ENCODE peak calls at places on chromosomes 5 and 9, in five cellular contexts. Q is breast epithelium, K is stomach, D is H1, V is HCT116. X is an unnamed sample.

GRCh38 chr9:5551771-5552170 is 41.4 kb downstream of the PDCD1LG2 start:
- DNase-seq in Q (no peak), K (no peak), D (no peak), V (no peak), X (no peak)

GRCh38 chr5:75603421-75603820 is 7.8 kb upstream of the ANKDD1B start:
- DNase-seq in Q (no peak), K (no peak), D (no peak), V (no peak), X (no peak)

GRCh38 chr5:9362600-9362999 is 183.3 kb downstream of the SEMA5A start:
- DNase-seq in Q (no peak), K (no peak), D (no peak), V (no peak), X (no peak)

GRCh38 chr5:13107553-13107952 is 836.9 kb downstream of the DNAH5 start:
- DNase-seq in Q (no peak), K (no peak), D (no peak), V (no peak), X (no peak)

GRCh38 chr5:115435776-115436712 is 108.5 kb downstream of the FEM1C start:
- DNase-seq in Q (no peak), K (no peak), D (no peak), V (no peak), X (no peak)

GRCh38 chr5:56094579-56095361 is 100.0 kb upstream of the IL6ST start:
- DNase-seq in Q (no peak), K (no peak), D (no peak), V (no peak), X (no peak)

GRCh38 chr9:131120620-131121228 is 4.7 kb upstream of the NUP214 start:
- DNase-seq in Q (peak), K (no peak), D (no peak), V (no peak), X (no peak)

GRCh38 chr9:89870207-89870606 is 265.4 kb downstream of the GADD45G start:
- DNase-seq in Q (no peak), K (peak), D (no peak), V (no peak), X (no peak)

GRCh38 chr5:59554501-59554900 is 339.0 kb downstream of the PDE4D start:
- DNase-seq in Q (no peak), K (no peak), D (no peak), V (no peak), X (no peak)

GRCh38 chr9:122261469-122261881 is 3.2 kb downstream of the RBM18 start:
- DNase-seq in Q (peak), K (peak), D (no peak), V (no peak), X (no peak)

GRCh38 chr9:36486454-36486932 is 86.2 kb upstream of the MELK start:
- DNase-seq in Q (no peak), K (no peak), D (no peak), V (no peak), X (no peak)

GRCh38 chr5:126339215-126339805 is 83.9 kb upstream of the GRAMD2B start:
- DNase-seq in Q (peak), K (no peak), D (no peak), V (peak), X (peak)

GRCh38 chr5:68484307-68485068 is 268.9 kb downstream of the PIK3R1 start:
- DNase-seq in Q (no peak), K (no peak), D (no peak), V (no peak), X (no peak)

GRCh38 chr5:128290152-128290858 is 206.7 kb downstream of the SLC12A2 start:
- DNase-seq in Q (no peak), K (no peak), D (no peak), V (no peak), X (no peak)

GRCh38 chr5:151017897-151018296 is 2.5 kb upstream of the GPX3 start:
- DNase-seq in Q (no peak), K (no peak), D (no peak), V (no peak), X (no peak)

GRCh38 chr9:109417054-109417453 is 81.1 kb downstream of the PTPN3 start:
- DNase-seq in Q (no peak), K (no peak), D (no peak), V (no peak), X (no peak)

GRCh38 chr9:109108318-109108717 is 11.4 kb downstream of the TMEM245 start:
- DNase-seq in Q (no peak), K (no peak), D (no peak), V (no peak), X (no peak)

GRCh38 chr5:100430268-100430900 is 104.8 kb upstream of the FAM174A start:
- DNase-seq in Q (no peak), K (peak), D (no peak), V (peak), X (peak)

GRCh38 chr5:1737790-1738405 is 61.7 kb downstream of the MRPL36 start:
- DNase-seq in Q (no peak), K (peak), D (no peak), V (peak), X (no peak)

GRCh38 chr5:161165998-161166660 is 314.1 kb upstream of the ATP10B start:
- DNase-seq in Q (no peak), K (no peak), D (no peak), V (no peak), X (no peak)

GRCh38 chr9:132372177-132373095 is 17.6 kb upstream of the SETX start:
- DNase-seq in Q (peak), K (peak), D (no peak), V (no peak), X (no peak)

GRCh38 chr9:35649431-35650340 is 1.0 kb downstream of the SIT1 start:
- DNase-seq in Q (no peak), K (no peak), D (no peak), V (no peak), X (no peak)

GRCh38 chr5:163352531-163352930 is 84.9 kb upstream of the CCNG1 start:
- DNase-seq in Q (no peak), K (no peak), D (no peak), V (no peak), X (no peak)
- TF ChIP-seq POLR2AphosphoS5 in Q (no peak), K (no peak), D (no peak), V (no peak), X (no peak)

DNA sequence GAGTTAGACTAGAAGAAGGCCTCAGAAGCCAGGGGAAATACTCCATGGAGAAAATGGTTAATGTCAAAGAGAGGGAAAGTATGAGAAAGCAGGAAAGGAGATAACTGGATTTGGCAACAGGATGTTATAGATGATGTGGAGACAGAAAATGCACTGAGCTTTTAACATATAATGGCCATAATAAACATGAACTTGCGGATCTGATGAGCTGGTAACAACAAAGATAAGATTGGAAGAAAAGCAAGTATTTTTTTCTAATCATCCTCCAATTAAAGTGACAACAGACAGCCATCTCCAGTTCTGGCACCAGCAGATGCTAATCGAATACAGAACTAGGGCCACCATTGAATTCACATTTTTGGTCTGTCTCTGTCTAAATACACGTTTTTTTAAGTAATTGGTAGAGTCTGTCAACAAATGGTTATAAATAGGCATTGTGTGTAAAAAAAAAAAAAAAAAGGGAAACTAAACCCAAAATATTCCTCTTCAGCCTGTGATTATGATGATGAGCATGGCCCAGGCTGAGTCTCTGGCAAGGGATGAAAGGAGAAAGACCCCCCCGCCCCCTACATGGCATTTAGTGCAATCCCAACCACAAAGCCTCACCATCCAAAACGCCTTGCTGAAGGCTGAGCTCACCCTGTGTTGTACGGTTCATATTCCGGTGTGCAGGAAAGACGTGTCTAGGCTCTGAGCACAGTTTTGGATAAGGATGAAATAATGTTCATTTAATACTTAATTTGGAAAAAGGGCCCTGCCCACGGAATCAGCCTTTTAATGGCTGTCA is 149.6 kb upstream of the LHFPL2 start:
- DNase-seq in Q (no peak), K (no peak), D (no peak), V (no peak), X (no peak)
- TF ChIP-seq POLR2AphosphoS5 in Q (no peak), K (no peak), D (no peak), V (no peak), X (no peak)

GRCh38 chr5:172442592-172442991 is 11.7 kb downstream of the SH3PXD2B start:
- DNase-seq in Q (no peak), K (no peak), D (no peak), V (no peak), X (no peak)
- TF ChIP-seq POLR2AphosphoS5 in Q (no peak), K (no peak), D (no peak), V (no peak), X (no peak)

DNA sequence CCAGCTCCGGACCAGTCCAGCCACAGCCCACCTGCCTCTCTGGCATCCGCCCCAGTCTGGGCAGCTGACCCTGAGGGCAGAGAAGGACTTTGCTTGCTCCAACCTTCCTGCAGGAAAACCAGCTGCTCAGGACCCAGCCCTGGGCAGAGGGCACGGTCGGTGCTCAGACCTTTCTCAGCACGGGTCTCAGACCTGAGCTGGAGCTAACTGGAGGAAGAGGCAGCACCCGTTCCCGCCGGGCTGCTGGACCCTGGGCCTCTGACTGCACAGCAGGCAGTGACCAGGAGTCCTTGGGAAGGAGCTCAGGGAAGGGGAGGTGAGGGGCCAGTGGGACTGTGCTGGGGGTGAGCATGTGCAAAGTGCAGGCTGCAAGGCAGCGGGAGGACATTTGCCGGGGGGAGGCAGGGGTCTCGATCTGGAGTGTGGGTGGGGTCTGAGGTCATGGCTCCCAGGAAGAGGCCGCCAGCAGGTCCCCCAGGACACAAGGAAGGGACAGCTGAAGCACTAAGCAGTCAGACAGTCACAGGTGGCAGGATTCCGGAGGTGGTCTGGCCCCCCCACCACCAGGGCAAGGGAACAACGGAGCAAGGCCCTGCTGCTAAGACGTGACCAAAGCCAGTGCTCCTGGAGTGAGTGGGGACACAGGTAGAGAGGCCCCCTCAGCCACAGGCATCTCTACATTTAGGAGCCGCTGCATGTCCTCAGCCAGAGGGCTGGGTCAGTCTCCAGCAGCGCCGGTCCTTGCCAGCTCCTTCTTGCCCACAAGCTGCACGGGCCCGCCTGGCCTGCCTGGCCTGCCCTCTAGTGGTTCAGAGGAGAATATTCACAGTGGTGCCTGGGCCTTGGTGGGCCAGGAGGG is 4.7 kb upstream of the DPM2 start:
- DNase-seq in Q (no peak), K (peak), D (no peak), V (no peak), X (no peak)
- TF ChIP-seq POLR2AphosphoS5 in Q (no peak), K (peak), D (no peak), V (no peak), X (peak)

DNA sequence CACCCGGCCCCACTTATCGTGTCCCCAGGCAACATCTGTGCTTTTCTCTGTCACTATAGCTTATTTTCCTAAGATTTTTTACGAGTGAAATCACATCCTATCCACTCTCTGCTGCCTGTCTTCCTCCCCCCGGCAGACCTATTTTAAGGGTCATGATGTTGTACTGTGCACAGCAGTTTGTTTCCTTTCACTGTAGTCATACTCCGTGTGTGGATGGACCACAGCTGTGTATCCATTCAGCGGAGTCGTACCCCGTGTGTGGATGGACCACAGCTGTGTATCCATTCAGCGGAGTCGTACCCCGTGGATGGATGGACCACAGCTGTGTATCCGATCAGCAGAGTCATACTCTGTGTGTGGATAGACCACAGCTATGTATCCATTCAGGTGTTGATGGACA is 8.7 kb upstream of the FCN2 start:
- DNase-seq in Q (no peak), K (no peak), D (no peak), V (no peak), X (no peak)
- TF ChIP-seq POLR2AphosphoS5 in Q (no peak), K (no peak), D (no peak), V (no peak), X (no peak)

DNA sequence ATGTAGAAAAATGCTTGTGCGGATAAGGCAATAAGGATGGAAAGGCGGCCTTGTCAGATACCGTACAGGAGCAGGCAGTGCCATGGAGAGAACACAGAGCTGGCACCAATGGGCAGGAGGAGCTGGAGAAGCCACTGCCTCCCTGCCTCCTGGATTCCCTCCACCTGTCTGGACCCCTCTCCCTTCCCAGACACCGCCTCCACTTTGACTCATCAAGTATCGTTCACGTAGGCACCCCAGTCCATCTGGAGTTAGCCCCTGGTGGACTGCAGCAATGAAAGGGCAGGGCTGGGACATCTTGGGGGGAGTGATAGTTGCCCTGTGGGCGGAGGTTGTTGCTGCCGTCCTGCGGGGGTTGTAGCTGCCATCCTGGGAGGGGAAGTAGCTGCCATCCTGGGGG is 232.0 kb downstream of the ROR2 start:
- DNase-seq in Q (no peak), K (no peak), D (no peak), V (no peak), X (no peak)
- TF ChIP-seq POLR2AphosphoS5 in Q (no peak), K (no peak), D (no peak), V (no peak), X (no peak)

DNA sequence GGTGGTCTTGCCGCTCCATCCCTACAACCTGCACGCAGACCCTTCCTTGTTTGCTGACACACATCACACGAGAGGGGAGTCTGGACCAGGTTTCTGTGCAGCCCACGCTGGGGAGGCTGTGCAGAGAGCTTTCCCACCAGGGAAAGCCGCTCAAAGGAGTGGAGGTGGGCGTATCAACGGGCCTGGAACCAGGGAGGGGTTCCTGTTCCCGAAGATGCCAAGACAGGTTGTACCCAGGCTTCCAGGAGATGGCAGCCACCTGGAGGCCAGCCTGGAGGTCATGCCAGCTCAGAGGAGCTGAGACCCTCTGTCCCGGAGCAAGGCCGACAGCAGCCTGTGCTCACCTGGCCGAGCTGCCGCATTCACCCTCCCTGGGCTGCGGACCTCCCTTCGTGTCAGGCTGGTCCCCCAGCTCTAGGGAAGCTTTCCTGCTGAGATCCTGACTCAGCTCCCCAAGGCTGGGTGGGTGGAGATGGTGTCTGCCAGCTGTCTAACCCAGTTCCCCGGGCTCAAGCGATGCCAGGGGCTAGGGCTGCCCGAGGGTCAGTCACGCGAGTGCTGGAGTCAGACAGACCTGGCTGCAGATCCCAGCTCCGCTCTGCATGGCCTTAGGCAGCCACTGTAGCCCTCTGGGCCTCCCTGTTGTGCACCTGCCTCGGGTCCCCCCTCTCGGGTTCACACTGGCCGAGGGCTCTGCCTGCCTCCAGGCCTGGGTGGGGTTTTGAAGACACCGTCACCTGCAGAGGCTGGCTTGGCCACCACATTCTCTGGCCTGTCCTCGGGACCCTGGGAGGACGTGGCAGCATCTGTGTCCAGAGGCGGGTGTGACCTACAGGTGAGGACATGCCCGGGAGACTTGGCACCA is 28.5 kb upstream of the QSOX2 start:
- DNase-seq in Q (no peak), K (no peak), D (no peak), V (no peak), X (no peak)
- TF ChIP-seq POLR2AphosphoS5 in Q (no peak), K (no peak), D (no peak), V (no peak), X (no peak)

GRCh38 chr9:115595951-115596742 is 478.2 kb upstream of the TNC start:
- DNase-seq in Q (no peak), K (no peak), D (no peak), V (no peak), X (no peak)
- TF ChIP-seq POLR2AphosphoS5 in Q (no peak), K (no peak), D (no peak), V (no peak), X (no peak)

X was measured in Panc1.